ENCODE peak calls at places on chromosomes 1 and 21, in six cellular contexts. One of them, this sample, is unnamed.
A peak's percentile ranks its signal among the peaks of the same experiment; 100 is the strongest.

GRCh38 chr1:12650001-12650421 is 6.1 kb downstream of the AADACL4 start:
- DNase-seq in H9: no peak
- DNase-seq in H1: no peak
- DNase-seq in IMR-90: peak; percentile 95
- DNase-seq in mesenchymal stem cell: no peak
- DNase-seq in trophoblast cell: no peak
- DNase-seq in this sample: no peak

GRCh38 chr1:209076688-209077087 is 506.8 kb upstream of the CAMK1G start:
- DNase-seq in mesenchymal stem cell: no peak
- DNase-seq in H1: peak; percentile 29
- DNase-seq in H9: no peak
- DNase-seq in trophoblast cell: no peak
- DNase-seq in IMR-90: no peak
- DNase-seq in this sample: no peak

GRCh38 chr21:45078877-45079281 is 4.5 kb downstream of the ADARB1 start:
- DNase-seq in IMR-90: peak; percentile 85
- DNase-seq in trophoblast cell: no peak
- DNase-seq in H1: no peak
- DNase-seq in H9: no peak
- DNase-seq in mesenchymal stem cell: peak; percentile 33
- DNase-seq in this sample: no peak

GRCh38 chr1:88341436-88341835 is 342.6 kb upstream of the PKN2 start:
- DNase-seq in trophoblast cell: no peak
- DNase-seq in H1: no peak
- DNase-seq in H9: no peak
- DNase-seq in mesenchymal stem cell: no peak
- DNase-seq in IMR-90: no peak
- DNase-seq in this sample: no peak

GRCh38 chr1:72007312-72007711 is 275.0 kb downstream of the NEGR1 start:
- DNase-seq in mesenchymal stem cell: no peak
- DNase-seq in H1: no peak
- DNase-seq in IMR-90: no peak
- DNase-seq in H9: no peak
- DNase-seq in trophoblast cell: no peak
- DNase-seq in this sample: no peak

GRCh38 chr1:190416239-190416638 is 61.4 kb downstream of the BRINP3 start:
- DNase-seq in mesenchymal stem cell: no peak
- DNase-seq in H1: no peak
- DNase-seq in trophoblast cell: no peak
- DNase-seq in H9: no peak
- DNase-seq in IMR-90: no peak
- DNase-seq in this sample: no peak

GRCh38 chr1:77888071-77888428 is 374 bp upstream of the NEXN start:
- DNase-seq in IMR-90: peak; percentile 74
- DNase-seq in H9: no peak
- DNase-seq in H1: no peak
- DNase-seq in trophoblast cell: peak; percentile 30
- DNase-seq in mesenchymal stem cell: peak; percentile 83
- DNase-seq in this sample: no peak

GRCh38 chr1:173407846-173408245 is 69.3 kb upstream of the PRDX6 start:
- DNase-seq in IMR-90: no peak
- DNase-seq in H1: no peak
- DNase-seq in trophoblast cell: peak; percentile 94
- DNase-seq in mesenchymal stem cell: no peak
- DNase-seq in H9: no peak
- DNase-seq in this sample: no peak

GRCh38 chr21:41210405-41211040 is 42.6 kb downstream of the BACE2 start:
- DNase-seq in trophoblast cell: no peak
- DNase-seq in mesenchymal stem cell: no peak
- DNase-seq in H9: no peak
- DNase-seq in IMR-90: peak; percentile 16
- DNase-seq in H1: no peak
- DNase-seq in this sample: no peak

GRCh38 chr1:44616991-44617702 is 57.1 kb downstream of the TMEM53 start:
- DNase-seq in H9: no peak
- DNase-seq in H1: no peak
- DNase-seq in trophoblast cell: no peak
- DNase-seq in mesenchymal stem cell: peak; percentile 41
- DNase-seq in IMR-90: peak; percentile 34
- DNase-seq in this sample: no peak

GRCh38 chr1:117569956-117570355 is 35.9 kb upstream of the TENT5C start:
- DNase-seq in mesenchymal stem cell: no peak
- DNase-seq in H1: no peak
- DNase-seq in IMR-90: no peak
- DNase-seq in trophoblast cell: no peak
- DNase-seq in H9: no peak
- DNase-seq in this sample: no peak

GRCh38 chr1:24704411-24705259 is 40.6 kb upstream of the CLIC4 start:
- DNase-seq in mesenchymal stem cell: peak; percentile 62
- DNase-seq in trophoblast cell: no peak
- DNase-seq in H9: peak; percentile 49
- DNase-seq in IMR-90: peak; percentile 93
- DNase-seq in H1: no peak
- DNase-seq in this sample: peak; percentile 65

GRCh38 chr1:156368157-156368658 is 803 bp upstream of the RHBG start:
- DNase-seq in trophoblast cell: no peak
- DNase-seq in IMR-90: no peak
- DNase-seq in H9: no peak
- DNase-seq in mesenchymal stem cell: peak; percentile 31
- DNase-seq in H1: no peak
- DNase-seq in this sample: no peak

GRCh38 chr1:9182784-9183257 is 51.8 kb upstream of the H6PD start:
- DNase-seq in H9: no peak
- DNase-seq in mesenchymal stem cell: no peak
- DNase-seq in trophoblast cell: no peak
- DNase-seq in H1: no peak
- DNase-seq in IMR-90: no peak
- DNase-seq in this sample: no peak

GRCh38 chr1:8925406-8925805 is 20.3 kb upstream of the CA6 start:
- DNase-seq in mesenchymal stem cell: no peak
- DNase-seq in IMR-90: no peak
- DNase-seq in H9: no peak
- DNase-seq in H1: no peak
- DNase-seq in trophoblast cell: no peak
- DNase-seq in this sample: no peak

GRCh38 chr1:18938707-18939070 is 17.8 kb downstream of the IFFO2 start:
- DNase-seq in H1: no peak
- DNase-seq in IMR-90: no peak
- DNase-seq in mesenchymal stem cell: no peak
- DNase-seq in H9: no peak
- DNase-seq in trophoblast cell: peak; percentile 59
- DNase-seq in this sample: no peak

GRCh38 chr1:110765640-110766335 is 91.0 kb upstream of the KCNA3 start:
- DNase-seq in H9: no peak
- DNase-seq in H1: no peak
- DNase-seq in trophoblast cell: peak; percentile 43
- DNase-seq in IMR-90: peak; percentile 62
- DNase-seq in mesenchymal stem cell: peak; percentile 38
- DNase-seq in this sample: no peak

GRCh38 chr1:237470712-237471310 is 419.9 kb downstream of the ZP4 start:
- DNase-seq in H9: peak; percentile 39
- DNase-seq in mesenchymal stem cell: no peak
- DNase-seq in H1: no peak
- DNase-seq in IMR-90: no peak
- DNase-seq in trophoblast cell: no peak
- DNase-seq in this sample: no peak

GRCh38 chr1:21652937-21653743 is 16.0 kb downstream of the RAP1GAP start:
- DNase-seq in H1: no peak
- DNase-seq in trophoblast cell: no peak
- DNase-seq in H9: no peak
- DNase-seq in mesenchymal stem cell: no peak
- DNase-seq in IMR-90: no peak
- DNase-seq in this sample: no peak

GRCh38 chr1:53294557-53294956 is 33.3 kb downstream of the LRP8 start:
- DNase-seq in trophoblast cell: no peak
- DNase-seq in H1: no peak
- DNase-seq in mesenchymal stem cell: peak; percentile 48
- DNase-seq in H9: no peak
- DNase-seq in IMR-90: peak; percentile 78
- DNase-seq in this sample: no peak

GRCh38 chr1:211536606-211537005 is 42.4 kb downstream of the SLC30A1 start:
- DNase-seq in mesenchymal stem cell: no peak
- DNase-seq in H1: no peak
- DNase-seq in IMR-90: no peak
- DNase-seq in trophoblast cell: no peak
- DNase-seq in H9: no peak
- DNase-seq in this sample: no peak

DNA sequence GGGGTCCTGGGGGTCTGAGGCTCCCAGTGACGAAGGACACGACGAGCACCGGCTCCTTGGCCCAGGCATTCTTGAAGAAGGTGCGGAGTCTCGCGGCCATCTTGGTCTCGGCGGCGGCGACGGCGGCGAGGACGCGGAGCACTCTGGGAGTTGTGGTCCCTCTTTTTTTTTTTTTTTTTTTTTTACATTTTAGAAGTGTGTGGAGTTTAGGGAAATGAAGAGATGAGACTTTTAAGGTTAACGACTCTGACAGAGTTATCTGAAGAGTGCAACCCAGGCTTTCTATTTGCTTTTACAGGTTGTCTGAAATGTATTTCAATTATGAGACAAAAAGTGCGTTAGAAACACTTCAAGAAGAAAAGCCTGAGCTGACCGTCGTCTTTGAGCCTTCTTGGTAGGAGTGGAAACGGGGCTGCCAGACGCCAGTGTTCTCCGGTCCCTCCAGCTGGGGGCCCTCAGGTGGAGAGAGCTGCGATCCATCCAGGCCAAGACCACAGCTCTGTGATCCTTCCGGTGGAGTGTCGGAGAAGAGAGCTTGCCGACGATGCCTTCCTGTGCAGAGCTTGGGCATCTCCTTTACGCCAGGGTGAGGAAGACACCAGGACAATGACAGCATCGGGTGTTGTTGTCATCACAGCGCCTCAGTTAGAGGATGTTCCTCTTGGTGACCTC is 9.7 kb downstream of the OR2B11 start:
- DNase-seq in IMR-90: peak; percentile 31
- DNase-seq in trophoblast cell: peak; percentile 35
- DNase-seq in mesenchymal stem cell: peak; percentile 49
- DNase-seq in H9: peak; percentile 86
- DNase-seq in H1: peak; percentile 23
- DNase-seq in this sample: peak; percentile 55
- H3K18ac ChIP-seq in IMR-90: peak overlapping the region; percentile 71
- H3K18ac ChIP-seq in trophoblast cell: no peak overlapping the region
- H3K18ac ChIP-seq in mesenchymal stem cell: no peak overlapping the region
- H3K18ac ChIP-seq in H9: peak overlapping the region; percentile 41
- H3K18ac ChIP-seq in H1: no peak overlapping the region
- H3K18ac ChIP-seq in this sample: peak overlapping the region; percentile 63

GRCh38 chr1:34688358-34688757 is 66.5 kb upstream of the GJB5 start:
- DNase-seq in H1: no peak
- DNase-seq in trophoblast cell: no peak
- DNase-seq in mesenchymal stem cell: no peak
- DNase-seq in IMR-90: no peak
- DNase-seq in H9: no peak
- DNase-seq in this sample: no peak

GRCh38 chr1:34683616-34684015 is 71.2 kb upstream of the GJB5 start:
- DNase-seq in H1: no peak
- DNase-seq in IMR-90: no peak
- DNase-seq in trophoblast cell: no peak
- DNase-seq in H9: no peak
- DNase-seq in mesenchymal stem cell: no peak
- DNase-seq in this sample: no peak

GRCh38 chr1:34684246-34684645 is 70.6 kb upstream of the GJB5 start:
- DNase-seq in H9: peak; percentile 79
- DNase-seq in trophoblast cell: no peak
- DNase-seq in H1: peak; percentile 17
- DNase-seq in mesenchymal stem cell: no peak
- DNase-seq in IMR-90: no peak
- DNase-seq in this sample: no peak

GRCh38 chr1:34685225-34685624 is 69.6 kb upstream of the GJB5 start:
- DNase-seq in H1: no peak
- DNase-seq in mesenchymal stem cell: no peak
- DNase-seq in H9: no peak
- DNase-seq in IMR-90: no peak
- DNase-seq in trophoblast cell: no peak
- DNase-seq in this sample: no peak

GRCh38 chr1:34686531-34686930 is 68.3 kb upstream of the GJB5 start:
- DNase-seq in trophoblast cell: no peak
- DNase-seq in H1: no peak
- DNase-seq in mesenchymal stem cell: no peak
- DNase-seq in H9: no peak
- DNase-seq in IMR-90: no peak
- DNase-seq in this sample: no peak
- H3K14ac ChIP-seq in trophoblast cell: no peak overlapping the region
- H3K14ac ChIP-seq in H1: no peak overlapping the region
- H3K14ac ChIP-seq in mesenchymal stem cell: no peak overlapping the region
- H3K14ac ChIP-seq in H9: no peak overlapping the region
- H3K14ac ChIP-seq in IMR-90: no peak overlapping the region
- H3K14ac ChIP-seq in this sample: no peak overlapping the region

GRCh38 chr1:247456024-247456423 is 1.9 kb downstream of the OR2B11 start:
- DNase-seq in trophoblast cell: no peak
- DNase-seq in mesenchymal stem cell: no peak
- DNase-seq in H1: no peak
- DNase-seq in IMR-90: no peak
- DNase-seq in H9: no peak
- DNase-seq in this sample: no peak
- H4K91ac ChIP-seq in trophoblast cell: no peak overlapping the region
- H4K91ac ChIP-seq in mesenchymal stem cell: no peak overlapping the region
- H4K91ac ChIP-seq in H1: no peak overlapping the region
- H4K91ac ChIP-seq in IMR-90: no peak overlapping the region
- H4K91ac ChIP-seq in H9: no peak overlapping the region
- H4K91ac ChIP-seq in this sample: no peak overlapping the region

DNA sequence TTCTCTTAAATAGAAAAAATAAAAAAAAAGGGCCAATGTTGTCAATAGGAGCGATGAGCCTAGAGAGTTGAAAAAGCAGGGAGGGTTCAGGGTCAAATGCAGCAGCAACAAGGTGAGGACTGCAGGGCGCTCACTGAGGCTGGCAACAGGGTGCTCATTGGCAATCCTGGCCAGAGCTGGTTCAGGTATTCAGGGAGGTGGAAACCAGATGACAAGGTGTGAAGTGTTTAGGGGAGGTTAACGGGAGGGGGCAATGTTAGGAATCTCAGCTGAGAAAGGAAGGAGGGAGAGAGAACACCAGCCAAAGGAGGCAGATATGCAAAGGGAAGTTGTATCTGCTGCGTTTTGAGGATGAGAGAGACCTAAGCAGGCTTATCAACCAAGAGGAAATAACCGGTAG is 129.8 kb upstream of the DAB1 start:
- DNase-seq in mesenchymal stem cell: no peak
- DNase-seq in trophoblast cell: no peak
- DNase-seq in H1: no peak
- DNase-seq in IMR-90: no peak
- DNase-seq in H9: peak; percentile 52
- DNase-seq in this sample: no peak
- H3K18ac ChIP-seq in mesenchymal stem cell: no peak overlapping the region
- H3K18ac ChIP-seq in trophoblast cell: no peak overlapping the region
- H3K18ac ChIP-seq in H1: no peak overlapping the region
- H3K18ac ChIP-seq in IMR-90: no peak overlapping the region
- H3K18ac ChIP-seq in H9: no peak overlapping the region
- H3K18ac ChIP-seq in this sample: no peak overlapping the region